ENCODE peak calls at places on chromosome 1, in five cellular contexts. S, X, E, J and O are unnamed samples.

GRCh38 chr1:22884806-22885559 is 87.7 kb downstream of the LACTBL1 start:
- DNase-seq in S (no peak), X (no peak), E (no peak), J (no peak), O (no peak)

GRCh38 chr1:154626456-154627246 is 18.7 kb upstream of the ADAR start:
- DNase-seq in S (no peak), X (peak), E (no peak), J (peak), O (no peak)

GRCh38 chr1:114473796-114474195 is 37.2 kb downstream of the TRIM33 start:
- DNase-seq in S (no peak), X (no peak), E (no peak), J (no peak), O (no peak)

GRCh38 chr1:155198547-155198906 is 9.2 kb downstream of the THBS3 start:
- DNase-seq in S (no peak), X (no peak), E (no peak), J (no peak), O (no peak)

GRCh38 chr1:24878775-24879742 is 51.0 kb downstream of the RUNX3 start:
- DNase-seq in S (peak), X (peak), E (no peak), J (no peak), O (peak)

GRCh38 chr1:228321478-228321877 is 85.2 kb downstream of the TRIM11 start:
- DNase-seq in S (no peak), X (no peak), E (no peak), J (no peak), O (no peak)

GRCh38 chr1:20318971-20319370 is 28.3 kb downstream of the VWA5B1 start:
- DNase-seq in S (no peak), X (peak), E (no peak), J (no peak), O (no peak)

GRCh38 chr1:206757524-206758266 is 12.9 kb upstream of the IL19 start:
- DNase-seq in S (no peak), X (no peak), E (peak), J (no peak), O (no peak)

GRCh38 chr1:212127219-212127618 is 91.7 kb downstream of the DTL start:
- DNase-seq in S (no peak), X (no peak), E (no peak), J (no peak), O (no peak)

GRCh38 chr1:93805027-93805426 is 74.0 kb downstream of the DNTTIP2 start:
- DNase-seq in S (no peak), X (peak), E (no peak), J (no peak), O (no peak)

GRCh38 chr1:98296681-98297080 is 364.8 kb upstream of the SNX7 start:
- DNase-seq in S (no peak), X (peak), E (no peak), J (no peak), O (no peak)

GRCh38 chr1:76782777-76783176 is 84.5 kb upstream of the ST6GALNAC5 start:
- DNase-seq in S (no peak), X (no peak), E (no peak), J (no peak), O (no peak)

GRCh38 chr1:154446292-154446691 is 41.1 kb downstream of the IL6R start:
- DNase-seq in S (peak), X (peak), E (no peak), J (no peak), O (peak)

GRCh38 chr1:47459263-47459788 is 21.5 kb downstream of the FOXD2 start:
- DNase-seq in S (no peak), X (no peak), E (no peak), J (no peak), O (no peak)

GRCh38 chr1:8430476-8430875 is 112.6 kb downstream of the SLC45A1 start:
- DNase-seq in S (no peak), X (no peak), E (no peak), J (no peak), O (no peak)

GRCh38 chr1:241819340-241819866 is 28.6 kb upstream of the EXO1 start:
- DNase-seq in S (no peak), X (no peak), E (no peak), J (no peak), O (no peak)

GRCh38 chr1:43569175-43569574 is 38.5 kb downstream of the PTPRF start:
- DNase-seq in S (no peak), X (no peak), E (no peak), J (no peak), O (no peak)

GRCh38 chr1:205849619-205850355 is at the start of gene PM20D1:
- DNase-seq in S (peak), X (no peak), E (peak), J (no peak), O (no peak)

GRCh38 chr1:157088607-157089006 is 11.0 kb downstream of the ETV3L start:
- DNase-seq in S (no peak), X (no peak), E (no peak), J (no peak), O (no peak)

GRCh38 chr1:212315907-212316306 is 30.7 kb downstream of the PPP2R5A start:
- DNase-seq in S (no peak), X (peak), E (no peak), J (peak), O (peak)

GRCh38 chr1:202155478-202156021 is 4.9 kb downstream of the PTPN7 start:
- DNase-seq in S (no peak), X (peak), E (no peak), J (peak), O (no peak)

GRCh38 chr1:157154940-157155514 is 16.8 kb upstream of the ETV3 start:
- DNase-seq in S (no peak), X (peak), E (no peak), J (peak), O (no peak)

GRCh38 chr1:94783342-94784264 is 36.6 kb upstream of the SLC44A3 start:
- DNase-seq in S (no peak), X (peak), E (no peak), J (peak), O (peak)

GRCh38 chr1:40806724-40807675 is 23.4 kb downstream of the KCNQ4 start:
- DNase-seq in S (no peak), X (no peak), E (no peak), J (peak), O (no peak)

GRCh38 chr1:48450505-48450904 is 21.5 kb downstream of the SPATA6 start:
- DNase-seq in S (no peak), X (no peak), E (no peak), J (no peak), O (no peak)

GRCh38 chr1:224430511-224431113 is 4.0 kb downstream of the WDR26 start:
- DNase-seq in S (peak), X (peak), E (no peak), J (peak), O (peak)

GRCh38 chr1:9196129-9197040 is 38.2 kb upstream of the H6PD start:
- DNase-seq in S (no peak), X (peak), E (peak), J (peak), O (peak)

GRCh38 chr1:231690072-231690471 is 63.5 kb downstream of the DISC1 start:
- DNase-seq in S (no peak), X (no peak), E (no peak), J (no peak), O (no peak)